ENCODE peak calls at places on chromosomes 13 and 19, in four cellular contexts. T is HepG2, N is GM12878, B is K562. L is an unnamed sample.
A peak's percentile ranks its signal among the peaks of the same experiment; 100 is the strongest.

GRCh38 chr19:55694241-55694655 is 19.2 kb downstream of the EPN1 start:
- DNase-seq in B (no peak), T (no peak), N (no peak), L (no peak)

GRCh38 chr19:1847684-1848398 is 442 bp downstream of the REXO1 start:
- DNase-seq in T (peak; percentile 75), N (no peak), B (peak; percentile 74), L (peak; percentile 49)

GRCh38 chr19:44602071-44602470 is 11.3 kb upstream of the IGSF23 start:
- DNase-seq in B (no peak), N (no peak), T (no peak), L (no peak)

GRCh38 chr13:60696602-60697001 is 299.6 kb downstream of the TDRD3 start:
- DNase-seq in T (no peak), B (no peak), N (no peak), L (no peak)

GRCh38 chr13:91154553-91154952 is 192.9 kb upstream of the MIR17HG start:
- DNase-seq in B (no peak), T (no peak), N (no peak), L (no peak)

GRCh38 chr13:107866007-107866665 is 349.2 kb downstream of the LIG4 start:
- DNase-seq in N (no peak), T (no peak), B (peak; percentile 63), L (no peak)

GRCh38 chr13:89550842-89551422 is 1796.6 kb upstream of the MIR17HG start:
- DNase-seq in N (no peak), T (no peak), B (no peak), L (no peak)

GRCh38 chr13:71797487-71797886 is 69.5 kb downstream of the DACH1 start:
- DNase-seq in B (no peak), N (no peak), T (no peak), L (peak; percentile 54)

GRCh38 chr19:15303105-15303780 is 29.1 kb downstream of the BRD4 start:
- DNase-seq in B (no peak), N (no peak), T (no peak), L (no peak)

GRCh38 chr19:31378404-31378803 is 29.2 kb upstream of the TSHZ3 start:
- DNase-seq in T (peak; percentile 4), B (peak; percentile 6), N (no peak), L (no peak)

GRCh38 chr13:98890186-98890585 is 87.7 kb downstream of the DOCK9 start:
- DNase-seq in B (no peak), T (no peak), N (no peak), L (no peak)

GRCh38 chr13:63629591-63629990 is 2213.9 kb upstream of the PCDH20 start:
- DNase-seq in T (no peak), N (no peak), B (no peak), L (no peak)

GRCh38 chr19:37778613-37779138 is 710 bp downstream of the ZNF573 start:
- DNase-seq in N (no peak), T (peak; percentile 18), B (peak; percentile 5), L (peak; percentile 6)

GRCh38 chr13:94329754-94330551 is 149.5 kb downstream of the DCT start:
- DNase-seq in T (peak; percentile 28), B (no peak), N (no peak), L (no peak)

GRCh38 chr19:14378890-14379289 is 2.4 kb upstream of the ADGRE5 start:
- DNase-seq in B (no peak), N (no peak), T (no peak), L (no peak)

GRCh38 chr13:20767309-20767943 is 6.3 kb downstream of the EEF1AKMT1 start:
- DNase-seq in T (no peak), B (no peak), N (no peak), L (no peak)

GRCh38 chr13:27774651-27775050 is 17.6 kb upstream of the GSX1 start:
- DNase-seq in B (no peak), T (no peak), N (no peak), L (no peak)

GRCh38 chr19:42563352-42564210 is 31.1 kb downstream of the CEACAM8 start:
- DNase-seq in T (peak; percentile 39), B (peak; percentile 45), N (no peak), L (peak; percentile 62)

GRCh38 chr13:60178327-60178726 is 14.6 kb upstream of the DIAPH3 start:
- DNase-seq in B (no peak), T (no peak), N (no peak), L (no peak)

GRCh38 chr19:2330632-2331284 is 2.3 kb downstream of the SPPL2B start:
- DNase-seq in N (no peak), B (no peak), T (peak; percentile 68), L (no peak)

GRCh38 chr13:70723732-70724131 is 615.5 kb upstream of the KLHL1 start:
- DNase-seq in T (peak; percentile 5), N (no peak), B (no peak), L (peak; percentile 33)

GRCh38 chr13:74372511-74372910 is 238.3 kb upstream of the KLF12 start:
- DNase-seq in N (no peak), T (no peak), B (no peak), L (no peak)

GRCh38 chr19:54297759-54298305 is 15.1 kb downstream of the LILRA5 start:
- DNase-seq in T (no peak), B (peak; percentile 29), N (no peak), L (no peak)

GRCh38 chr19:49064768-49065611 is at the start of gene NTF4:
- DNase-seq in B (peak; percentile 41), T (peak; percentile 20), N (no peak), L (peak; percentile 60)

GRCh38 chr19:14516746-14517438 is 1.3 kb downstream of the DNAJB1 start:
- DNase-seq in T (no peak), N (no peak), B (no peak), L (no peak)

GRCh38 chr19:5828661-5829566 is 10.6 kb downstream of the FUT6 start:
- DNase-seq in N (no peak), T (no peak), B (peak; percentile 34), L (peak; percentile 70)

GRCh38 chr19:50739132-50739746 is 16.1 kb downstream of the CLEC11A start:
- DNase-seq in B (no peak), N (no peak), T (no peak), L (no peak)

DNA sequence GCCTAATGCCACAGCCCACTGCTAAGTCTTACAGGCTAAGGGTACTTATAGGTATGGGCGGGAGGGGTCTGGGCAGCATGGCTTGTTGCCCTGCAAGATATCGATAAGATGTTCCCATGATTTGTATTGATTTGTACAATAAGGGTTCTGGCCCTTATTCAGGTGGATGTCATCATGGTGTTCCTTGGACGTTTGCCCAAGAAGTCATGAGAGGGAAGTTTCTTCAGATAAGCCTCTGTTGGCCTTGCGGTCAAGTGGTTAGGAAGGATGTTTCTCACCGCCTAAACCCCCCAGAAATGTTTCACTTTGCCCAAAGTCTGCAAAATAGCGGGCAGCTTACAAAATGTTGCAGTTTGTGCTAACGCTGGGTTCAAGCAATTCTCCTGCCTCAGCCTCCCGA is 7.3 kb downstream of the PARP4 start:
- DNase-seq in T (no peak), N (no peak), B (peak; percentile 78), L (no peak)
- TF ChIP-seq FOXK2 in T (no peak), N (no peak), B (no peak), L (no peak)

DNA sequence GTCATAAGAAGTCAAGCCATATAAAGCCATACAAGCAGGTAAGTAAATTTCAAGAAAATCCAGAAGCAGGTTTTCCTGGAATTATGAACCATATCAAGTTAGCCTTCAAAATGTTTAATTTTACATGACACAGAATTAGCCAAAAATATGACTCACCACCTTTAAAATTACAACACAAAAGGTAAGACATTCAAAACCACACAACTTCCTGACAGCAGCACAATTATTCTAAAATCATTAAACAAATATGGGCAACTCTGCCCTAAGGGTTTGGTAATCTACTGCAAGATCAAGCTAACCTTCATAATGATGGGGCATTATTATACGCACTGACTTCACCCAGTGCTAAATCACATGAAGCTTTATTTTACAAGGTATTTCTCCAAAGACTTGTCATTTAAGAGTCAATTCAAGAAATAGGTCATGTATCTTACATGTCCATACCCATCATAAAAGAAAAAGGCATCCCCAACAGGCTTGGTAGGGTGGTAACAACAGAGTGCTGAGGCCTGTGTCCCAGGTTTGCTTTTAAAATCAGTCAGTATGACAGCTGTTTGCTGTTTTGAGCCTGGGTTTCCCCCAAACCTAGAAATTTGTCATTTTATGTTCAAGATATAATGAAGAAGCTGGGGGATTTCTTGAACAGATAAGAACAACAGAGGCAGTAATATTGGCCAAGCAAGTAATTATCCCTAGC is 15.2 kb downstream of the RCBTB1 start:
- DNase-seq in T (no peak), B (no peak), N (no peak), L (no peak)
- TF ChIP-seq FOXK2 in T (no peak), B (no peak), N (no peak), L (no peak)

GRCh38 chr19:8490873-8491272 is 11.6 kb downstream of the PRAM1 start:
- DNase-seq in N (no peak), T (no peak), B (no peak), L (no peak)
- TF ChIP-seq FOXK2 in N (no peak), T (no peak), B (no peak), L (no peak)

GRCh38 chr19:21127898-21128297 is 13.9 kb upstream of the ZNF431 start:
- DNase-seq in T (peak; percentile 12), N (no peak), B (peak; percentile 23), L (no peak)
- TF ChIP-seq FOXK2 in T (no peak), N (no peak), B (no peak), L (no peak)

DNA sequence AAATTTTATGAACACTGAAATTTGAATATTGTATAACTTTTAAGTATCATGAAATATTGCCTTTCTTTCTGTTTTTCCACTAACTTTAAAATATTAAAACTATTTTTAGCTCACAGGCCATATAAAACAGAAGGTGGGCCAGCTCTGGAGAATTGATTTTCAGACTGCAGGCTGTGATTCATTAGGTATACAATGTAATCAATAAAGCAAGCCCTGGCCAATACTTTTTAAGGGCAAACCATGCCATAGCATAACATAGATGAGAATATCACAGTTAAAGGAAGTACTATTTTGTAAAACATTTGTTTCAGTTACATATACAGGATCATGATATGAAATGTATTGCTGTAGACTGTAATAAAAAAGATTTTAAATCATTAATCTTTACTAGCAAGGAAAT is 197.6 kb downstream of the MAB21L1 start:
- DNase-seq in N (no peak), B (no peak), T (no peak), L (no peak)
- TF ChIP-seq FOXK2 in N (no peak), B (no peak), T (no peak), L (no peak)

GRCh38 chr19:3483226-3483628 is at the start of gene SMIM44:
- DNase-seq in T (no peak), B (no peak), N (no peak), L (no peak)
- TF ChIP-seq FOXK2 in T (no peak), B (no peak), N (no peak), L (no peak)

L was measured in HEK293T.